ENCODE peak calls at places on chromosomes 13 and 19, in six cellular contexts. One of them, this sample, is unnamed.

GRCh38 chr13:25762795-25763377 is 288.9 kb downstream of the SHISA2 start:
- DNase-seq in uterus: no peak
- DNase-seq in HT-29: no peak
- DNase-seq in body of pancreas: no peak
- DNase-seq in T-helper 9 cell: no peak
- DNase-seq in CD8-positive, alpha-beta memory T cell: no peak
- DNase-seq in this sample: no peak

GRCh38 chr13:101230271-101230890 is 185.9 kb downstream of the NALCN start:
- DNase-seq in uterus: no peak
- DNase-seq in HT-29: no peak
- DNase-seq in body of pancreas: no peak
- DNase-seq in T-helper 9 cell: no peak
- DNase-seq in CD8-positive, alpha-beta memory T cell: no peak
- DNase-seq in this sample: no peak

GRCh38 chr13:40271931-40272775 is 394.3 kb downstream of the FOXO1 start:
- DNase-seq in uterus: peak; percentile 91
- DNase-seq in HT-29: peak; percentile 90
- DNase-seq in body of pancreas: peak; percentile 77
- DNase-seq in T-helper 9 cell: no peak
- DNase-seq in CD8-positive, alpha-beta memory T cell: no peak
- DNase-seq in this sample: no peak

GRCh38 chr13:91369432-91369831 is 21.9 kb downstream of the MIR17HG start:
- DNase-seq in uterus: no peak
- DNase-seq in HT-29: no peak
- DNase-seq in body of pancreas: no peak
- DNase-seq in T-helper 9 cell: no peak
- DNase-seq in CD8-positive, alpha-beta memory T cell: no peak
- DNase-seq in this sample: no peak

GRCh38 chr19:43789029-43789428 is 8.3 kb upstream of the KCNN4 start:
- DNase-seq in uterus: no peak
- DNase-seq in HT-29: peak; percentile 60
- DNase-seq in body of pancreas: no peak
- DNase-seq in T-helper 9 cell: no peak
- DNase-seq in CD8-positive, alpha-beta memory T cell: no peak
- DNase-seq in this sample: no peak

GRCh38 chr19:3653865-3654513 is 27.4 kb upstream of the CACTIN start:
- DNase-seq in uterus: no peak
- DNase-seq in HT-29: no peak
- DNase-seq in body of pancreas: no peak
- DNase-seq in T-helper 9 cell: no peak
- DNase-seq in CD8-positive, alpha-beta memory T cell: no peak
- DNase-seq in this sample: no peak

GRCh38 chr13:102183509-102184182 is 218.2 kb downstream of the FGF14 start:
- DNase-seq in uterus: no peak
- DNase-seq in HT-29: no peak
- DNase-seq in body of pancreas: no peak
- DNase-seq in T-helper 9 cell: no peak
- DNase-seq in CD8-positive, alpha-beta memory T cell: no peak
- DNase-seq in this sample: no peak

GRCh38 chr19:1267441-1268391 is 1.4 kb upstream of the CIRBP start:
- DNase-seq in uterus: peak; percentile 65
- DNase-seq in HT-29: no peak
- DNase-seq in body of pancreas: no peak
- DNase-seq in T-helper 9 cell: no peak
- DNase-seq in CD8-positive, alpha-beta memory T cell: peak; percentile 75
- DNase-seq in this sample: no peak

GRCh38 chr19:5967571-5967970 is 10.4 kb downstream of the RANBP3 start:
- DNase-seq in uterus: no peak
- DNase-seq in HT-29: no peak
- DNase-seq in body of pancreas: no peak
- DNase-seq in T-helper 9 cell: no peak
- DNase-seq in CD8-positive, alpha-beta memory T cell: no peak
- DNase-seq in this sample: no peak

GRCh38 chr19:33290956-33291622 is 11.2 kb downstream of the CEBPA start:
- DNase-seq in uterus: no peak
- DNase-seq in HT-29: peak; percentile 95
- DNase-seq in body of pancreas: no peak
- DNase-seq in T-helper 9 cell: no peak
- DNase-seq in CD8-positive, alpha-beta memory T cell: peak; percentile 27
- DNase-seq in this sample: no peak

GRCh38 chr19:14150041-14150769 is 13.8 kb upstream of the ASF1B start:
- DNase-seq in uterus: no peak
- DNase-seq in HT-29: no peak
- DNase-seq in body of pancreas: no peak
- DNase-seq in T-helper 9 cell: no peak
- DNase-seq in CD8-positive, alpha-beta memory T cell: no peak
- DNase-seq in this sample: no peak

GRCh38 chr13:110256126-110256905 is 50.6 kb downstream of the COL4A1 start:
- DNase-seq in uterus: no peak
- DNase-seq in HT-29: no peak
- DNase-seq in body of pancreas: no peak
- DNase-seq in T-helper 9 cell: no peak
- DNase-seq in CD8-positive, alpha-beta memory T cell: no peak
- DNase-seq in this sample: no peak

GRCh38 chr13:79898996-79899395 is 418.0 kb downstream of the NDFIP2 start:
- DNase-seq in uterus: no peak
- DNase-seq in HT-29: no peak
- DNase-seq in body of pancreas: no peak
- DNase-seq in T-helper 9 cell: no peak
- DNase-seq in CD8-positive, alpha-beta memory T cell: no peak
- DNase-seq in this sample: no peak

GRCh38 chr19:46716672-46717033 is 261 bp downstream of the PRKD2 start:
- DNase-seq in uterus: no peak
- DNase-seq in HT-29: peak; percentile 42
- DNase-seq in body of pancreas: no peak
- DNase-seq in T-helper 9 cell: no peak
- DNase-seq in CD8-positive, alpha-beta memory T cell: no peak
- DNase-seq in this sample: no peak

GRCh38 chr19:7680606-7681335 is at the start of gene TRAPPC5:
- DNase-seq in uterus: peak; percentile 67
- DNase-seq in HT-29: peak; percentile 66
- DNase-seq in body of pancreas: peak; percentile 88
- DNase-seq in T-helper 9 cell: peak; percentile 79
- DNase-seq in CD8-positive, alpha-beta memory T cell: peak; percentile 88
- DNase-seq in this sample: peak; percentile 52

GRCh38 chr19:38736036-38736412 is 8.2 kb downstream of the CAPN12 start:
- DNase-seq in uterus: peak; percentile 49
- DNase-seq in HT-29: peak; percentile 83
- DNase-seq in body of pancreas: peak; percentile 70
- DNase-seq in T-helper 9 cell: peak; percentile 61
- DNase-seq in CD8-positive, alpha-beta memory T cell: peak; percentile 82
- DNase-seq in this sample: no peak